ENCODE peak calls at places on chromosomes 11 and 22, in seven cellular contexts. D, E, U, P, H, O and I are unnamed samples.

GRCh38 chr11:29773656-29774264 is 243.1 kb downstream of the KCNA4 start:
- DNase-seq in H (no peak), U (no peak), D (peak), P (no peak), O (no peak), E (no peak), I (no peak)

GRCh38 chr11:3043315-3043871 is 13.8 kb downstream of the CARS1 start:
- DNase-seq in P (no peak), D (peak), O (no peak), H (no peak), U (no peak), E (peak), I (no peak)

GRCh38 chr11:1876361-1877063 is 15.2 kb downstream of the PRR33 start:
- DNase-seq in O (peak), P (no peak), D (peak), H (no peak), U (no peak), E (no peak), I (no peak)

GRCh38 chr22:21994881-21995444 is 12.4 kb upstream of the TOP3B start:
- DNase-seq in H (no peak), O (no peak), D (no peak), P (no peak), U (no peak), E (no peak), I (no peak)

GRCh38 chr11:29280452-29280851 is 736.4 kb downstream of the KCNA4 start:
- DNase-seq in D (peak), E (no peak), P (peak), H (no peak), O (no peak), U (no peak), I (no peak)

GRCh38 chr11:109808569-109808968 is 284.6 kb upstream of the ZC3H12C start:
- DNase-seq in H (no peak), O (no peak), P (no peak), E (peak), U (no peak), D (peak), I (no peak)

GRCh38 chr11:95241673-95242072 is 10.7 kb upstream of the SESN3 start:
- DNase-seq in E (no peak), D (peak), H (no peak), U (no peak), P (peak), O (no peak), I (no peak)

GRCh38 chr11:129576652-129577051 is 201.0 kb downstream of the BARX2 start:
- DNase-seq in U (no peak), E (no peak), D (no peak), O (no peak), H (no peak), P (no peak), I (no peak)

GRCh38 chr11:116606060-116606459 is 166.7 kb downstream of the BUD13 start:
- DNase-seq in H (no peak), O (no peak), U (no peak), E (no peak), P (no peak), D (no peak), I (no peak)

GRCh38 chr11:78417175-78417887 is at the start of gene GAB2:
- DNase-seq in D (no peak), E (no peak), O (no peak), P (no peak), H (no peak), U (no peak), I (no peak)

GRCh38 chr11:26766996-26767395 is 45.1 kb upstream of the SLC5A12 start:
- DNase-seq in P (peak), U (no peak), H (no peak), E (no peak), O (no peak), D (no peak), I (no peak)

GRCh38 chr11:56906683-56907148 is 82.0 kb upstream of the OR5AK2 start:
- DNase-seq in P (no peak), E (no peak), D (no peak), O (peak), H (peak), U (no peak), I (no peak)

GRCh38 chr11:6258571-6258998 is 1.1 kb upstream of the CCKBR start:
- DNase-seq in P (no peak), E (no peak), O (no peak), D (no peak), H (no peak), U (no peak), I (no peak)

GRCh38 chr22:48574776-48575566 is 1252.7 kb downstream of the BRD1 start:
- DNase-seq in U (no peak), O (peak), P (no peak), E (no peak), H (no peak), D (no peak), I (no peak)

GRCh38 chr11:1299621-1300020 is 9.8 kb downstream of the TOLLIP start:
- DNase-seq in O (no peak), U (no peak), H (no peak), P (no peak), D (no peak), E (no peak), I (no peak)